ENCODE peak calls at places on chromosomes 3 and 15, in eight cellular contexts. G is IMR-90, J is lower lobe of right lung, M is fibroblast of lung, F is retinal pigment epithelial cell, X is dorsolateral prefrontal cortex, K is OCI-LY7, P is SJSA1. V is an unnamed sample.

GRCh38 chr3:158808697-158809096 is 6.8 kb downstream of the MFSD1 start:
- DNase-seq in G (peak), J (no peak), M (peak), F (no peak), X (no peak), K (no peak), P (no peak), V (peak)

GRCh38 chr3:61683409-61684261 is 122.3 kb downstream of the PTPRG start:
- DNase-seq in G (no peak), J (no peak), M (no peak), F (no peak), X (no peak), K (no peak), P (no peak), V (no peak)

GRCh38 chr3:195801251-195802183 is 10.2 kb downstream of the MUC4 start:
- DNase-seq in G (no peak), J (no peak), M (no peak), F (no peak), X (no peak), K (no peak), P (no peak), V (no peak)

GRCh38 chr15:60444289-60444912 is 34.5 kb downstream of the ICE2 start:
- DNase-seq in G (peak), J (no peak), M (peak), F (no peak), X (no peak), K (no peak), P (peak), V (no peak)

GRCh38 chr3:73409405-73409804 is 215.3 kb downstream of the PDZRN3 start:
- DNase-seq in G (peak), J (no peak), M (peak), F (no peak), X (no peak), K (no peak), P (no peak), V (no peak)

GRCh38 chr3:184820525-184820924 is 8.6 kb downstream of the VPS8 start:
- DNase-seq in G (no peak), J (no peak), M (no peak), F (no peak), X (no peak), K (no peak), P (no peak), V (no peak)

GRCh38 chr3:67311440-67311839 is 313.3 kb downstream of the KBTBD8 start:
- DNase-seq in G (no peak), J (no peak), M (no peak), F (no peak), X (no peak), K (no peak), P (no peak), V (no peak)

GRCh38 chr3:182104811-182105316 is 393.1 kb downstream of the SOX2 start:
- DNase-seq in G (no peak), J (no peak), M (no peak), F (no peak), X (no peak), K (no peak), P (peak), V (no peak)

GRCh38 chr3:135125171-135125801 is 330.2 kb downstream of the EPHB1 start:
- DNase-seq in G (peak), J (no peak), M (peak), F (peak), X (no peak), K (peak), P (peak), V (peak)

GRCh38 chr3:56971261-56971660 is 89.2 kb upstream of the SPATA12 start:
- DNase-seq in G (no peak), J (no peak), M (no peak), F (no peak), X (no peak), K (no peak), P (no peak), V (no peak)

GRCh38 chr15:101652783-101653430 is 726 bp upstream of the TM2D3 start:
- DNase-seq in G (no peak), J (no peak), M (no peak), F (no peak), X (no peak), K (no peak), P (peak), V (no peak)

GRCh38 chr3:149554826-149555225 is 80.3 kb downstream of the TM4SF4 start:
- DNase-seq in G (peak), J (no peak), M (peak), F (no peak), X (no peak), K (no peak), P (peak), V (no peak)

GRCh38 chr3:60579734-60580133 is 671.5 kb downstream of the FHIT start:
- DNase-seq in G (peak), J (no peak), M (peak), F (peak), X (no peak), K (no peak), P (peak), V (no peak)

GRCh38 chr3:33482126-33482525 is 41.9 kb upstream of the UBP1 start:
- DNase-seq in G (peak), J (no peak), M (peak), F (peak), X (no peak), K (no peak), P (no peak), V (no peak)

GRCh38 chr15:77013786-77014136 is 18.8 kb downstream of the PSTPIP1 start:
- DNase-seq in G (no peak), J (no peak), M (no peak), F (no peak), X (no peak), K (no peak), P (no peak), V (no peak)

GRCh38 chr3:74314696-74315095 is 299.8 kb downstream of the CNTN3 start:
- DNase-seq in G (peak), J (no peak), M (peak), F (no peak), X (no peak), K (no peak), P (no peak), V (no peak)

GRCh38 chr15:90487186-90487585 is 42.5 kb upstream of the CRTC3 start:
- DNase-seq in G (no peak), J (peak), M (no peak), F (no peak), X (no peak), K (no peak), P (no peak), V (no peak)

GRCh38 chr15:43511012-43511885 is 6.2 kb upstream of the MAP1A start:
- DNase-seq in G (no peak), J (no peak), M (no peak), F (no peak), X (no peak), K (peak), P (peak), V (no peak)

GRCh38 chr15:63466378-63467192 is 37.8 kb upstream of the USP3 start:
- DNase-seq in G (peak), J (no peak), M (peak), F (no peak), X (no peak), K (peak), P (peak), V (peak)

GRCh38 chr3:136250862-136251460 is 821 bp downstream of the PCCB start:
- DNase-seq in G (peak), J (peak), M (peak), F (peak), X (peak), K (peak), P (no peak), V (no peak)

GRCh38 chr15:78795043-78795442 is 16.2 kb downstream of the ADAMTS7 start:
- DNase-seq in G (no peak), J (no peak), M (no peak), F (no peak), X (no peak), K (no peak), P (no peak), V (no peak)

GRCh38 chr15:70426065-70426821 is 328.5 kb upstream of the TLE3 start:
- DNase-seq in G (peak), J (no peak), M (peak), F (no peak), X (no peak), K (no peak), P (peak), V (no peak)

GRCh38 chr3:172180473-172180872 is 141.1 kb downstream of the FNDC3B start:
- DNase-seq in G (no peak), J (no peak), M (no peak), F (no peak), X (no peak), K (no peak), P (no peak), V (no peak)

GRCh38 chr15:60932051-60932915 is 296.8 kb downstream of the RORA start:
- DNase-seq in G (peak), J (no peak), M (no peak), F (peak), X (no peak), K (no peak), P (no peak), V (peak)

GRCh38 chr3:120276767-120277166 is 8.3 kb downstream of the GPR156 start:
- DNase-seq in G (no peak), J (no peak), M (no peak), F (no peak), X (no peak), K (no peak), P (no peak), V (no peak)

GRCh38 chr3:183172051-183172639 is 9.6 kb upstream of the LAMP3 start:
- DNase-seq in G (no peak), J (no peak), M (no peak), F (no peak), X (no peak), K (no peak), P (no peak), V (no peak)

GRCh38 chr3:115766587-115767492 is 143.5 kb downstream of the GAP43 start:
- DNase-seq in G (peak), J (no peak), M (peak), F (peak), X (no peak), K (no peak), P (peak), V (no peak)

GRCh38 chr3:14915636-14916222 is 31.7 kb upstream of the NR2C2 start:
- DNase-seq in G (no peak), J (no peak), M (no peak), F (no peak), X (no peak), K (peak), P (no peak), V (peak)

GRCh38 chr3:50269977-50270413 is 1.0 kb downstream of the SEMA3B start:
- DNase-seq in G (peak), J (no peak), M (no peak), F (no peak), X (no peak), K (no peak), P (no peak), V (no peak)

GRCh38 chr3:5123937-5124336 is 1.8 kb downstream of the ARL8B start:
- DNase-seq in G (no peak), J (no peak), M (no peak), F (no peak), X (no peak), K (no peak), P (no peak), V (no peak)

GRCh38 chr3:99846472-99846871 is 28.8 kb downstream of the CMSS1 start:
- DNase-seq in G (peak), J (no peak), M (peak), F (no peak), X (no peak), K (no peak), P (no peak), V (no peak)

GRCh38 chr15:69134841-69135240 is 25.6 kb upstream of the GLCE start:
- DNase-seq in G (no peak), J (no peak), M (no peak), F (no peak), X (no peak), K (no peak), P (no peak), V (no peak)

GRCh38 chr3:40829876-40830275 is 305.1 kb downstream of the ZNF621 start:
- DNase-seq in G (no peak), J (no peak), M (no peak), F (no peak), X (no peak), K (no peak), P (no peak), V (no peak)

GRCh38 chr3:40828741-40829415 is 304.1 kb downstream of the ZNF621 start:
- DNase-seq in G (no peak), J (no peak), M (no peak), F (no peak), X (no peak), K (no peak), P (no peak), V (no peak)

GRCh38 chr3:40827942-40828688 is 303.4 kb downstream of the ZNF621 start:
- DNase-seq in G (no peak), J (no peak), M (no peak), F (no peak), X (no peak), K (no peak), P (no peak), V (no peak)
- H3K4me3 ChIP-seq in G (no peak), J (no peak), M (no peak), F (no peak), X (no peak), K (no peak), P (no peak), V (no peak)

GRCh38 chr3:83842511-83842910 is 1116.3 kb upstream of the CADM2 start:
- DNase-seq in G (no peak), J (no peak), M (no peak), F (no peak), X (no peak), K (no peak), P (no peak), V (no peak)
- H3K4me3 ChIP-seq in G (no peak), J (no peak), M (no peak), F (no peak), X (no peak), K (no peak), P (no peak), V (no peak)

GRCh38 chr15:65759441-65759840 is 32.7 kb downstream of the DENND4A start:
- DNase-seq in G (no peak), J (no peak), M (no peak), F (no peak), X (no peak), K (no peak), P (no peak), V (no peak)
- H3K4me3 ChIP-seq in G (no peak), J (no peak), M (no peak), F (no peak), X (no peak), K (no peak), P (no peak), V (no peak)

DNA sequence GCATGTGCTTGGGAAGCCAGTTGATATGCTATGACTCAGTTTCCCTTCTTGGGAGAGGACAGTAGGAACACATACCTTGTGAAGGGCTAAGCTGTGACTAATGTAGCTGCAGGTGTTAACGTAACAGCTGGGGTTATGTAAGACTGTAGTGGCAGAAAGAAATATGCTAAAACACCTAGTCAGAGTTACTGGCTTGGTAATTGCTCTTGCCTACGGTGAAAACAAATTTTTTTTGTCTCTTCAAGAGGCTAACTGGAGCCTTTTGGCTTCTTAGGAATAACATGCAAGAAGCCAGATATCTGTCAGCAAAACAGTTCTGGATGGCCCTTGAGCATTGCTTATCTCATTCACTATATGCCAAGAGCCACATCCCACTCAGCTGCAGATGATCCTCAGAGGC is 1.4 kb downstream of the MAPKBP1 start:
- DNase-seq in G (no peak), J (no peak), M (no peak), F (no peak), X (no peak), K (peak), P (no peak), V (no peak)
- H3K4me3 ChIP-seq in G (peak), J (peak), M (peak), F (peak), X (peak), K (peak), P (peak), V (peak)

GRCh38 chr3:190458040-190458439 is 8.3 kb upstream of the TMEM207 start:
- DNase-seq in G (no peak), J (no peak), M (peak), F (no peak), X (no peak), K (no peak), P (no peak), V (no peak)
- H3K4me3 ChIP-seq in G (no peak), J (no peak), M (no peak), F (no peak), X (no peak), K (no peak), P (no peak), V (no peak)